ENCODE peak calls at places on chromosomes 2 and 18, in seven cellular contexts. I is NCI-H1436; Y is CD8-positive, alpha-beta memory T cell; X is NCI-H460; M is IMR-90; P is iris pigment epithelial cell; Q is keratinocyte. U is an unnamed sample.

GRCh38 chr2:112803691-112804521 is 19.6 kb upstream of the IL1A start:
- DNase-seq in Q (peak), I (no peak), P (peak), Y (no peak), M (peak), X (no peak), U (peak)

GRCh38 chr2:192035731-192036442 is 158.8 kb downstream of the TMEFF2 start:
- DNase-seq in P (peak), Q (no peak), X (no peak), Y (no peak), M (peak), I (no peak), U (peak)

GRCh38 chr2:155846249-155846648 is 486.3 kb downstream of the NR4A2 start:
- DNase-seq in Y (no peak), I (no peak), P (no peak), M (no peak), Q (no peak), X (peak), U (no peak)

GRCh38 chr2:43074592-43075053 is 151.8 kb downstream of the ZFP36L2 start:
- DNase-seq in Q (no peak), I (no peak), M (no peak), Y (no peak), P (no peak), X (no peak), U (no peak)

GRCh38 chr2:171702781-171703556 is 15.7 kb downstream of the DYNC1I2 start:
- DNase-seq in Y (no peak), Q (no peak), X (no peak), P (peak), I (no peak), M (peak), U (peak)

GRCh38 chr2:72028996-72029395 is 118.7 kb downstream of the CYP26B1 start:
- DNase-seq in X (no peak), I (no peak), M (no peak), Q (no peak), P (no peak), Y (no peak), U (no peak)

GRCh38 chr2:238761802-238762373 is 86.0 kb upstream of the TWIST2 start:
- DNase-seq in X (peak), M (peak), Y (no peak), P (peak), Q (no peak), I (no peak), U (peak)

GRCh38 chr2:231297108-231297908 is 98.2 kb upstream of the B3GNT7 start:
- DNase-seq in M (peak), P (peak), I (peak), Y (no peak), X (peak), Q (no peak), U (peak)

GRCh38 chr2:38763226-38763625 is 12.1 kb upstream of the SRSF7 start:
- DNase-seq in Q (no peak), M (no peak), I (no peak), Y (no peak), X (no peak), P (no peak), U (no peak)

GRCh38 chr2:126368778-126369177 is 287.2 kb upstream of the GYPC start:
- DNase-seq in X (no peak), P (no peak), I (no peak), M (no peak), Y (no peak), Q (no peak), U (no peak)

GRCh38 chr18:39205565-39205964 is 1640.0 kb upstream of the CELF4 start:
- DNase-seq in Q (no peak), Y (no peak), M (no peak), X (no peak), P (peak), I (no peak), U (no peak)

GRCh38 chr2:20916604-20917286 is 93.8 kb upstream of the LDAH start:
- DNase-seq in X (no peak), M (peak), I (no peak), P (peak), Y (no peak), Q (no peak), U (peak)

GRCh38 chr2:3132466-3132865 is 245.2 kb downstream of the EIPR1 start:
- DNase-seq in Y (no peak), X (no peak), I (no peak), M (no peak), P (no peak), Q (no peak), U (no peak)

GRCh38 chr2:227503433-227504406 is 31.8 kb downstream of the AGFG1 start:
- DNase-seq in Y (no peak), P (peak), I (no peak), M (peak), Q (no peak), X (peak), U (peak)

GRCh38 chr2:207254526-207255464 is 89.0 kb upstream of the KLF7 start:
- DNase-seq in Q (no peak), P (peak), Y (no peak), X (no peak), M (peak), I (no peak), U (peak)

GRCh38 chr2:30029804-30030203 is 108.4 kb upstream of the ALK start:
- DNase-seq in P (no peak), Q (no peak), I (no peak), M (no peak), X (no peak), Y (no peak), U (no peak)

GRCh38 chr2:111028720-111029119 is 92.0 kb upstream of the BCL2L11 start:
- DNase-seq in M (no peak), Y (no peak), P (no peak), X (peak), I (no peak), Q (no peak), U (no peak)

GRCh38 chr2:207320381-207321159 is 154.8 kb upstream of the KLF7 start:
- DNase-seq in I (no peak), Q (no peak), X (peak), M (peak), Y (no peak), P (peak), U (peak)

GRCh38 chr2:120958623-120959366 is 223.1 kb downstream of the GLI2 start:
- DNase-seq in I (no peak), X (no peak), Y (no peak), P (no peak), Q (no peak), M (no peak), U (peak)

GRCh38 chr2:137987011-137987410 is 22.7 kb downstream of the HNMT start:
- DNase-seq in P (no peak), Q (no peak), Y (no peak), M (no peak), I (no peak), X (no peak), U (no peak)

GRCh38 chr2:57701391-57701791 is 345.2 kb upstream of the VRK2 start:
- DNase-seq in Q (no peak), I (no peak), P (peak), M (peak), Y (no peak), X (no peak), U (peak)

GRCh38 chr2:15731889-15732271 is 140.2 kb downstream of the DDX1 start:
- DNase-seq in Y (no peak), Q (no peak), M (no peak), X (no peak), I (no peak), P (no peak), U (no peak)

GRCh38 chr2:55771612-55772011 is 78.0 kb upstream of the PNPT1 start:
- DNase-seq in Y (no peak), M (peak), I (peak), P (peak), X (peak), Q (no peak), U (peak)

GRCh38 chr2:205543262-205543843 is 138.9 kb upstream of the NRP2 start:
- DNase-seq in I (no peak), P (no peak), Q (no peak), Y (no peak), M (no peak), X (no peak), U (no peak)

GRCh38 chr2:226308981-226309380 is 490.6 kb downstream of the IRS1 start:
- DNase-seq in I (no peak), Q (no peak), P (peak), M (peak), X (no peak), Y (no peak), U (peak)

GRCh38 chr2:64327510-64328414 is 126.2 kb upstream of the LGALSL start:
- DNase-seq in M (no peak), X (no peak), I (peak), Y (peak), P (peak), Q (no peak), U (peak)

GRCh38 chr2:10717630-10718029 is 3.8 kb upstream of the ATP6V1C2 start:
- DNase-seq in M (peak), Q (peak), Y (no peak), P (peak), I (no peak), X (no peak), U (peak)

GRCh38 chr2:204019572-204020501 is 83.3 kb downstream of the ICOS start:
- DNase-seq in P (peak), Q (peak), X (no peak), Y (no peak), M (peak), I (no peak), U (peak)

GRCh38 chr2:127576433-127577207 is 41.1 kb downstream of the MYO7B start:
- DNase-seq in I (no peak), Q (peak), X (no peak), P (peak), M (peak), Y (no peak), U (peak)

GRCh38 chr2:200814276-200814815 is 2.6 kb downstream of the BZW1 start:
- DNase-seq in M (no peak), X (no peak), Q (no peak), I (no peak), P (peak), Y (peak), U (no peak)

U was measured in cardiac fibroblast.